ENCODE peak calls at places on chromosomes 2 and 18, in five cellular contexts. O is RWPE2, B is hepatocyte, H is WERI-Rb-1, I is neural progenitor cell. P is an unnamed sample.

GRCh38 chr18:56709463-56709862 is 58.3 kb downstream of the WDR7 start:
- DNase-seq in B (peak), I (no peak), O (no peak), H (no peak), P (no peak)

GRCh38 chr2:86249843-86250402 is 50.7 kb downstream of the MRPL35 start:
- DNase-seq in I (no peak), O (no peak), B (no peak), H (no peak), P (no peak)

GRCh38 chr2:207792244-207792785 is 22.6 kb upstream of the FZD5 start:
- DNase-seq in H (no peak), B (no peak), I (no peak), O (no peak), P (no peak)

GRCh38 chr2:10331702-10332401 is 29.1 kb downstream of the HPCAL1 start:
- DNase-seq in B (peak), H (no peak), O (no peak), I (no peak), P (no peak)

GRCh38 chr2:47606172-47606571 is 176.8 kb upstream of the MSH6 start:
- DNase-seq in I (no peak), H (no peak), O (no peak), B (no peak), P (no peak)

GRCh38 chr18:34509163-34509562 is 200.9 kb upstream of the DTNA start:
- DNase-seq in B (no peak), H (no peak), O (no peak), I (no peak), P (no peak)

GRCh38 chr2:20065885-20066602 is 14.6 kb upstream of the LAPTM4A start:
- DNase-seq in B (peak), O (peak), H (no peak), I (no peak), P (peak)

GRCh38 chr2:120530781-120531180 is 184.8 kb downstream of the INHBB start:
- DNase-seq in O (no peak), H (no peak), I (no peak), B (no peak), P (no peak)

GRCh38 chr2:217713395-217714267 is 289.2 kb downstream of the TNS1 start:
- DNase-seq in I (peak), B (peak), H (peak), O (no peak), P (peak)

GRCh38 chr2:240168546-240169361 is 28.3 kb upstream of the OTOS start:
- DNase-seq in B (no peak), I (no peak), O (peak), H (no peak), P (no peak)

GRCh38 chr2:45000921-45001628 is 8.2 kb downstream of the SIX2 start:
- DNase-seq in H (no peak), O (no peak), B (peak), I (peak), P (no peak)

GRCh38 chr2:215828528-215829184 is 184.7 kb downstream of the MREG start:
- DNase-seq in O (no peak), H (peak), B (peak), I (peak), P (peak)

GRCh38 chr18:3234457-3234856 is 13.1 kb upstream of the MYL12A start:
- DNase-seq in H (peak), O (no peak), B (no peak), I (no peak), P (no peak)

GRCh38 chr2:64447317-64448060 is 6.5 kb upstream of the LGALSL start:
- DNase-seq in B (no peak), O (no peak), H (no peak), I (no peak), P (no peak)

GRCh38 chr2:170157025-170157684 is 20.8 kb upstream of the MYO3B start:
- DNase-seq in B (no peak), I (no peak), O (no peak), H (no peak), P (no peak)

GRCh38 chr2:203040966-203041521 is 26.4 kb downstream of the NBEAL1 start:
- DNase-seq in I (no peak), H (no peak), B (peak), O (no peak), P (no peak)

GRCh38 chr18:40249390-40250080 is 1705.5 kb upstream of the PIK3C3 start:
- DNase-seq in H (no peak), B (peak), I (no peak), O (no peak), P (no peak)

GRCh38 chr2:237222178-237222577 is 136.5 kb downstream of the COPS8 start:
- DNase-seq in O (no peak), B (no peak), H (no peak), I (no peak), P (no peak)

GRCh38 chr2:102439065-102439695 is 16.2 kb downstream of the IL18RAP start:
- DNase-seq in B (peak), O (no peak), I (no peak), H (no peak), P (no peak)

GRCh38 chr2:85601771-85602475 is 575 bp downstream of the TMEM150A start:
- DNase-seq in B (peak), H (peak), I (peak), O (no peak), P (peak)

GRCh38 chr18:27136208-27136535 is 48.9 kb downstream of the CHST9 start:
- DNase-seq in O (peak), B (peak), H (no peak), I (no peak), P (no peak)

GRCh38 chr2:105848367-105848766 is 103.7 kb downstream of the NCK2 start:
- DNase-seq in B (no peak), O (no peak), I (no peak), H (no peak), P (no peak)

GRCh38 chr2:43003702-43004101 is 211.3 kb upstream of the HAAO start:
- DNase-seq in H (no peak), I (no peak), B (no peak), O (peak), P (no peak)

GRCh38 chr2:26011990-26012856 is 21.7 kb upstream of the RAB10 start:
- DNase-seq in B (peak), H (peak), O (peak), I (peak), P (peak)

GRCh38 chr2:157876771-157877108 is 610 bp upstream of the ACVR1 start:
- DNase-seq in O (no peak), B (no peak), H (no peak), I (no peak), P (no peak)

GRCh38 chr2:72154386-72154785 is 6.7 kb upstream of the CYP26B1 start:
- DNase-seq in I (no peak), B (no peak), H (no peak), O (peak), P (no peak)

GRCh38 chr2:60556998-60557955 is 3.8 kb upstream of the BCL11A start:
- DNase-seq in H (no peak), I (peak), B (no peak), O (no peak), P (no peak)

GRCh38 chr2:60555066-60555793 is 1.8 kb upstream of the BCL11A start:
- DNase-seq in O (peak), H (peak), I (peak), B (peak), P (peak)

GRCh38 chr2:60554649-60555065 is 1.2 kb upstream of the BCL11A start:
- DNase-seq in I (peak), O (no peak), B (peak), H (peak), P (no peak)

GRCh38 chr2:60556441-60556997 is 3.1 kb upstream of the BCL11A start:
- DNase-seq in B (no peak), H (no peak), I (peak), O (no peak), P (no peak)

DNA sequence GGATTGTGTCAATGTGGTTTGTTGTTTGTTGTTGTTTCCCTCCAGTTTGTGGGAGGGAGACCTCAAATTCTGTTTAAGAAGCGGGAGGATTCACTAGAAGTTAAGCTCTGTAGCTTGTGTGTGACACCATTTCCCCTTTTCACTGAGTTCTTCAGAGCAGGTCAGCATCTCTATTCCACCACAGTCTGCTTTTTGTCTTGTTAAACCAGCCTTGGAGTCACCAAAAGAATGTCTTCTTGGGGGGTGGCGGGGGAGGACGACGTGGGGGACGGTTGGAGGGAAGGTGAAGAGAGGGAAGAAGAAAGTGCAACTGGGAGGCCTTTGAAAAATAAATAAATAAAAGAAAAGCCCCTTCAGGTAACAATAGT is 2.3 kb upstream of the BCL11A start:
- DNase-seq in H (no peak), I (peak), O (no peak), B (no peak), P (no peak)
- H3K4me3 ChIP-seq in H (peak), I (peak), O (peak), B (peak), P (peak)

DNA sequence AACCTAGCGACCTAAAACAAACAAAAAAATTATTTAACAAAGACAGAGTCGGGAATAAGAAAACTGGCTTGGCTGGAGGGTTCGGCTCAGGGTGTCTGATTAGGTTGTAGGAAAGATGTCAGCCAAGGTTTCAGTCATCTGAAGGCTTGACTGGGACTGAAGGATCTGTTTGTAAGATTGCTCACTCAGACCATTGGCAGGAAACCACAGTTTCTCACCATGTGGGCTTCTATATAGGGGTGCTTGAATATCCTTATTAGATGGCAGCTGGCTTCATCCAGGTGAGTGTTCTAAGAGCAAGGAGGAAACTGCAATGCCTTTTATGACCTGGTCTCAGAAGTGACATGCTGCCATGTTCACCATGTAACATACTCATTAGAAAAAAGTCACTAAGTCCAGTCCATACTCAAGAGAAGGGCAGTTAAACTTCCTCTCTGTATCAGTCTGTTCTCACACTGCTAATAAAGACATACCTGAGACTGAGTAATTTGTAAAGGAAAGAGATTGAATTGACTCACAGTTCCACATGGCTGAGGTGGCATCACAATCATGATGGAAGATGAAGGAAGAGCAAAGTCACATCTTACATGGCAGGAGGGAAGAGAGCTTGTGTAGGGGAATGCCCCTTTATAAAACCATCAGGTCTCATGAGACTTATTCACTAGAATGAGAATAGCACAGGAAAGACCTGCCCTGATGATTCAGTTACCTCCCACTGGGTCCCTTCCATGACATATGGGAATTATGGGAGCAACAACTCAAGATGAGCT is 1.2 kb upstream of the IL36B start:
- DNase-seq in B (no peak), O (no peak), H (no peak), I (no peak), P (no peak)
- H3K27ac ChIP-seq in B (no peak), O (no peak), H (no peak), I (no peak), P (no peak)

GRCh38 chr18:58536534-58537271 is 92.2 kb downstream of the ALPK2 start:
- DNase-seq in H (no peak), O (no peak), B (no peak), I (no peak), P (no peak)
- H3K4me3 ChIP-seq in H (no peak), O (no peak), B (no peak), I (no peak), P (no peak)

GRCh38 chr2:8984855-8985254 is 18.6 kb downstream of the MBOAT2 start:
- DNase-seq in O (no peak), B (no peak), I (peak), H (no peak), P (no peak)
- H3K27ac ChIP-seq in O (peak), B (no peak), I (peak), H (no peak), P (no peak)

GRCh38 chr18:48942086-48942485 is 8.7 kb downstream of the SMAD7 start:
- DNase-seq in B (no peak), H (no peak), I (no peak), O (no peak), P (no peak)
- H3K4me3 ChIP-seq in B (no peak), H (no peak), I (no peak), O (no peak), P (no peak)